ENCODE peak calls at places on chromosomes 6 and 20, in four cellular contexts. N is brain microvascular endothelial cell; P is CD8-positive, alpha-beta T cell; S is lung. O is an unnamed sample. For H3K36me3, the result is how much of the 10 kb centered on the place peaks cover.

GRCh38 chr6:2917065-2917464 is 14.0 kb upstream of the SERPINB9 start:
- DNase-seq in N (no peak), P (no peak), S (peak), O (peak)

GRCh38 chr6:110103260-110103659 is 76.2 kb downstream of the WASF1 start:
- DNase-seq in N (no peak), P (no peak), S (no peak), O (no peak)

GRCh38 chr6:50907565-50907964 is 88.9 kb downstream of the TFAP2B start:
- DNase-seq in N (no peak), P (no peak), S (no peak), O (no peak)

GRCh38 chr20:62027116-62027515 is 38.6 kb downstream of the TAF4 start:
- DNase-seq in N (no peak), P (no peak), S (no peak), O (no peak)

GRCh38 chr6:44003345-44004061 is 123.7 kb downstream of the MRPL14 start:
- DNase-seq in N (no peak), P (no peak), S (no peak), O (no peak)

GRCh38 chr6:15588966-15589634 is 73.7 kb downstream of the DTNBP1 start:
- DNase-seq in N (peak), P (no peak), S (no peak), O (no peak)

GRCh38 chr6:79404261-79404660 is 133.0 kb downstream of the LCA5 start:
- DNase-seq in N (no peak), P (no peak), S (no peak), O (no peak)

GRCh38 chr6:139871844-139872510 is 497.5 kb upstream of the CITED2 start:
- DNase-seq in N (no peak), P (no peak), S (no peak), O (no peak)

GRCh38 chr20:55565374-55565773 is 439.9 kb downstream of the CBLN4 start:
- DNase-seq in N (no peak), P (no peak), S (no peak), O (no peak)

DNA sequence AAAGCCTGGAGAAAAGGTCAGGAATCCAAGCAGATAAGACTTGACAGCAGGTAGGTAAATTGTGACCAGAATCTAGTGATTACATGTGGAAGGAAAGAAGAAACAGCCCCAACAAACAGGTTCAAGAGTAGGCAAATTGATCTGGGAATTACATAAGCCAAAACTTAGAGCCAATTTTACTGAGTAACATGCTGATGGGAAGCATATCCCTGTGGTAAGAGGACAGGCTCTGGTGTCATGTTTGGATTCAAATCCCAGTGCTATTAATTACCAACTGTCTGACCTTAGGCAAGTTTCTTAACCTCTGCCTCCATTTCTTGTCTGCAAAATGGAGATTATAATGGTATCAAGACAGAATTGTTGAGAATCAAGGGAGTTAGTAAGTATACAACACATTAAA is 20.4 kb downstream of the MCM9 start:
- DNase-seq in N (no peak), P (no peak), S (no peak), O (no peak)
- H3K36me3 ChIP-seq in N (under half), P (under half), S (under half), O (under half)

DNA sequence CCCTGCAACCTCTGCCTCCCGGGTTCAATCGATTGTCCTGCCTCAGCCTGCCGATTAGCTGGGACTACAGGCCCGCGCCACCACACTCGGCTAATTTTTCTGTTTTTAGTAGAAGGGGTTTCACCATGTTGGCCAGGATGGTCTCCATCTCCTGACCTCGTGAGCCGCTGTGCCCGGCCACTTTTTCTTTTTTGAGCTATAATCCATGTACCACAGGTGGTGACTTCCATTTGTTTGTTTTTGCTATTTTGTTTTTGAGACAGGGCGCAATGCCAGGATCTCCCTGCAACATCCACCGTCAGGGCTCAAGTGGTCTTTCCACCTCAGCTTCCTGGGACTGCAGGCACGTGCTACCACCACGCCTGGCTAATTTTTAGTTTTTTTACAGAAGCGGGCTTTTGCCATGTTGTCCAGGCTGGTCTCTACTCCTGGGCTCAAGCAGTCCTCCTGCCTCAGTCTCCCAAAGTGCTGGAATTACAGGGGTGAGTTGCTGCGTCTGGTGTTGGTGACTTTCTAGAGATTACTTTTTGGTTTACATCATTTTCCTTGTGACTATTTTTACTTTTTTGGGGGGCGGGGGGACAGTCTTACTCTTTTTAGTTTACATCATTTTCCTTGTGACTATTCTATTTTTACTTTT is 8.6 kb downstream of the HSPA1B start:
- DNase-seq in N (no peak), P (no peak), S (no peak), O (no peak)
- H3K36me3 ChIP-seq in N (under half), P (under half), S (under half), O (under half)

GRCh38 chr6:112128208-112128607 is 40.8 kb downstream of the FAM229B start:
- DNase-seq in N (no peak), P (no peak), S (no peak), O (no peak)

GRCh38 chr6:112130878-112131277 is 43.5 kb downstream of the FAM229B start:
- DNase-seq in N (no peak), P (no peak), S (no peak), O (no peak)
- H3K36me3 ChIP-seq in N (half or more), P (under half), S (under half), O (half or more)

GRCh38 chr6:8177721-8178120 is 75.4 kb upstream of the EEF1E1 start:
- DNase-seq in N (no peak), P (no peak), S (no peak), O (no peak)
- H3K36me3 ChIP-seq in N (under half), P (under half), S (under half), O (under half)

GRCh38 chr6:30625511-30625910 is 1.2 kb upstream of the ATAT1 start:
- DNase-seq in N (no peak), P (no peak), S (no peak), O (no peak)

DNA sequence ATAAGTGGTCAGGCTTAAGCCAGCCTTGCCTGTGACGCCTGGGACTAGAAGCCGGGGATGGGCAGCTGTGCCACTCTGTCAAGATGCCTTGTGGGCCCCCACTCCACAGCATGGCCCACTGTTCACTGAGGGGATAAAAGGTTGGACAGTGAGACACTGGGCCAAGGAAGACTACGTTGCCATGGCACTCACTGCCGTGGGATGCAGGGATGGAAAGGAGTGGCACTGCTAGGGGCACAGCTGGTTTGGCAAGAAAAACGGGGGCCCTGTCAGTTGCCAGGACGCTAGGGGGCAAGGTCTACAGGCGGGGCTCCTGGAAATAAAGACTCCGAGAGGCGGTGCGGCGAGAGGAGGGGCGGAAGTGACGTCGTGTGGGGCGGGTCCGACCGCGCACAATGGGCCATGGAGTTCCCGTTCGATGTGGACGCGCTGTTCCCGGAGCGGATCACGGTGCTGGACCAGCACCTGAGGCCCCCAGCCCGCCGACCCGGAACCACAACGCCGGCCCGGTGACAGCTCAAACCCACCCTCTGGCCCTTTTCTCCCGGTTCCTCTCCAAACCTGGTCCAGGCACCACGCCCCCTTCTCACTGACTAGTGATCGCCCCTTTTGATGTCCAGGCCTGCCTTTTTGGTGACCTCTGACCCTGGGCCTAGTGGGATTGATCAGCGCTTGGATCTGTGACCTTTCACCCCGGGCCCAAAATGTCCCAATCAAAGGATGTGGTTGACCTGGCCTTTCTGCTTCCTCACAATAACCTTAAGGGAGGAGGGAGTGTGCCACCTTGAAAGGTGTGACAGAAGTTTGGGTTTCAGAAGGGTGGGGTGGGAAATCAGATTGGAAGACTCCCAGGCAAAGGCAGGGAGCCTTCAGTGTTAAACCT is at the start of gene ATAT1:
- DNase-seq in N (peak), P (peak), S (peak), O (peak)
- H3K36me3 ChIP-seq in N (under half), P (under half), S (under half), O (under half)

DNA sequence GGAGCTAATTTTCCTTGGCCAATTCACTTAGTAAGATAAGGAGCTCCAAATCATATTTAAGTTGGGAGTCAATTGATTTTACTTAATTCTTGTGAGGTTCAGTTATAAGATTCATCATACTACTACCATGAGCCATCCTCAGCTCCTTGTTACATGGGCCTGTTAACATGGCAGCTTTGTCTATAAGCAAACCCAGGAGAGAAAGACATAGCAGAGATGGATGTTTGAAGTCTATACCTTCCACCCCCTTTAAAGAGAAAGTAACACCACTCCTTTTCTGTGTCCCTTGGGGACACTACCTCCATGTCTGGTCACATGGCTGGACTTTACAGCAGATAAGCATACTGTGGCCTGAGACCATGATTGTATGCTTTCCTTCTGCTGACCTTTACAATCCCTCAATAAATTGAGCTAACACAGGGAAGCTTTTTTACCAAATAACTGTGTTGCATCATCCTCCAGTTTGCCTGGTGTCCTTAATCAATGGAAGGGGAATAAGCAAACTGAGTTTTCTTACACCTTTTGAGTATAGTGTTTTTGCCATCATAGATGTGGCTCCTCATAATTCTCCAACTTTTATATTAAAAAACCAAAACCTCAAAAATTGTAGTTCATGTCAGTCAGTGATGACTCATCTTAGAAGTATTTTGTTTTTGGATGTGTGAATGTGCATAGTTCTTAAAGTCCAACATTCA is 9.8 kb upstream of the ZNFX1 start:
- DNase-seq in N (no peak), P (no peak), S (no peak), O (no peak)
- H3K36me3 ChIP-seq in N (half or more), P (half or more), S (half or more), O (half or more)

O was measured in esophagus muscularis mucosa.